ENCODE peak calls at places on chromosome 4, in four cellular contexts. M is MV-4-11, T is heart left ventricle, V is WERI-Rb-1. A is an unnamed sample.

GRCh38 chr4:24856586-24856985 is 56.3 kb downstream of the CCDC149 start:
- DNase-seq in T (no peak), V (peak), M (peak), A (no peak)

GRCh38 chr4:87031946-87032345 is 97.1 kb downstream of the AFF1 start:
- DNase-seq in V (no peak), T (no peak), M (no peak), A (no peak)

GRCh38 chr4:2786152-2786671 is 6.7 kb upstream of the SH3BP2 start:
- DNase-seq in V (no peak), M (no peak), T (no peak), A (no peak)

GRCh38 chr4:158182736-158183135 is 9.9 kb upstream of the GASK1B start:
- DNase-seq in M (no peak), T (no peak), V (peak), A (no peak)

GRCh38 chr4:169295822-169296221 is 25.1 kb upstream of the SH3RF1 start:
- DNase-seq in V (no peak), M (peak), T (no peak), A (no peak)

GRCh38 chr4:136920092-136920491 is 612.2 kb downstream of the PCDH18 start:
- DNase-seq in M (no peak), V (no peak), T (no peak), A (no peak)

GRCh38 chr4:189785257-189785656 is 155.4 kb upstream of the FRG1 start:
- DNase-seq in V (no peak), T (no peak), M (no peak), A (no peak)

GRCh38 chr4:143559757-143560147 is 46.2 kb downstream of the SMARCA5 start:
- DNase-seq in M (no peak), V (peak), T (peak), A (peak)

GRCh38 chr4:67746797-67747495 is 7.2 kb downstream of the GNRHR start:
- DNase-seq in M (peak), T (no peak), V (no peak), A (peak)

GRCh38 chr4:114378306-114378903 is 220.2 kb upstream of the UGT8 start:
- DNase-seq in V (no peak), M (no peak), T (no peak), A (no peak)

GRCh38 chr4:7637139-7637538 is 202.4 kb upstream of the PSAPL1 start:
- DNase-seq in M (no peak), T (no peak), V (no peak), A (no peak)

GRCh38 chr4:108775921-108776320 is 13.1 kb upstream of the ETNPPL start:
- DNase-seq in V (no peak), M (no peak), T (no peak), A (no peak)

GRCh38 chr4:177386416-177386815 is 55.8 kb downstream of the AGA start:
- DNase-seq in M (no peak), V (no peak), T (no peak), A (peak)

GRCh38 chr4:158823461-158823873 is 54.6 kb downstream of the FNIP2 start:
- DNase-seq in T (no peak), M (no peak), V (no peak), A (no peak)

GRCh38 chr4:7194251-7195137 is 2.2 kb downstream of the SORCS2 start:
- DNase-seq in V (peak), T (no peak), M (no peak), A (peak)

GRCh38 chr4:169881769-169882168 is 124.0 kb upstream of the HPF1 start:
- DNase-seq in M (no peak), T (no peak), V (no peak), A (no peak)

GRCh38 chr4:82461710-82462109 is 31.3 kb downstream of the ENOPH1 start:
- DNase-seq in M (no peak), T (no peak), V (no peak), A (no peak)

GRCh38 chr4:2442175-2442993 is 23.6 kb downstream of the CFAP99 start:
- DNase-seq in V (peak), T (no peak), M (no peak), A (no peak)

GRCh38 chr4:82293304-82293703 is 80.5 kb downstream of the HNRNPD start:
- DNase-seq in T (no peak), V (no peak), M (peak), A (no peak)

GRCh38 chr4:107824367-107825071 is at the start of gene SGMS2:
- DNase-seq in V (peak), M (peak), T (peak), A (peak)

GRCh38 chr4:12881945-12882589 is 602.1 kb downstream of the RAB28 start:
- DNase-seq in T (no peak), V (no peak), M (no peak), A (no peak)

GRCh38 chr4:39526810-39527295 is 386 bp downstream of the UGDH start:
- DNase-seq in M (no peak), T (no peak), V (no peak), A (peak)

GRCh38 chr4:151304755-151305154 is 20.6 kb downstream of the SH3D19 start:
- DNase-seq in V (peak), T (no peak), M (no peak), A (no peak)

GRCh38 chr4:124432500-124432899 is 280.0 kb downstream of the ANKRD50 start:
- DNase-seq in T (no peak), M (no peak), V (no peak), A (no peak)

GRCh38 chr4:42151568-42152506 is 618 bp downstream of the BEND4 start:
- DNase-seq in T (no peak), V (peak), M (no peak), A (peak)

GRCh38 chr4:188282620-188283232 is 143.5 kb downstream of the TRIML1 start:
- DNase-seq in M (no peak), T (no peak), V (no peak), A (no peak)

GRCh38 chr4:152500798-152501434 is 35.0 kb downstream of the FBXW7 start:
- DNase-seq in V (peak), M (peak), T (no peak), A (peak)

GRCh38 chr4:127203561-127204260 is 429.0 kb upstream of the INTU start:
- DNase-seq in M (no peak), T (no peak), V (no peak), A (no peak)

GRCh38 chr4:53563824-53564223 is 27.5 kb downstream of the LNX1 start:
- DNase-seq in V (no peak), M (peak), T (no peak), A (no peak)

GRCh38 chr4:1693131-1693896 is 9.2 kb upstream of the FAM53A start:
- DNase-seq in V (peak), M (peak), T (peak), A (peak)

A was measured in COR-L47.